ENCODE peak calls at places on chromosomes 3 and 15, in four cellular contexts. R is spleen; U is foreskin fibroblast; G is activated CD4-positive, alpha-beta T cell treated with anti-CD3 and anti-CD28 coated beads for 48 hours. V is an unnamed sample.

GRCh38 chr3:175211481-175211880 is 352.3 kb downstream of the NAALADL2 start:
- DNase-seq in R (no peak), U (no peak), G (no peak), V (no peak)

GRCh38 chr3:122055215-122055614 is at the start of gene CD86:
- DNase-seq in R (no peak), U (no peak), G (no peak), V (no peak)

GRCh38 chr3:172312006-172312405 is 136.2 kb downstream of the GHSR start:
- DNase-seq in R (no peak), U (no peak), G (no peak), V (no peak)

GRCh38 chr3:184815046-184815930 is 3.3 kb downstream of the VPS8 start:
- DNase-seq in R (no peak), U (peak), G (peak), V (no peak)

GRCh38 chr3:181838940-181839914 is 127.5 kb downstream of the SOX2 start:
- DNase-seq in R (no peak), U (no peak), G (no peak), V (peak)

GRCh38 chr3:161372321-161373260 is 1.3 kb upstream of the SPTSSB start:
- DNase-seq in R (peak), U (peak), G (peak), V (peak)

GRCh38 chr15:59206623-59207183 is at the start of gene LDHAL6B:
- DNase-seq in R (no peak), U (no peak), G (no peak), V (no peak)

GRCh38 chr15:76330281-76330680 is 6.3 kb upstream of the ISL2 start:
- DNase-seq in R (no peak), U (peak), G (no peak), V (peak)

GRCh38 chr3:47010050-47010712 is 30.7 kb downstream of the NBEAL2 start:
- DNase-seq in R (peak), U (peak), G (no peak), V (no peak)

GRCh38 chr3:23701711-23702110 is 104.0 kb upstream of the UBE2E1 start:
- DNase-seq in R (no peak), U (no peak), G (no peak), V (no peak)

GRCh38 chr3:167820114-167820865 is 84.8 kb downstream of the SERPINI1 start:
- DNase-seq in R (no peak), U (no peak), G (no peak), V (no peak)

GRCh38 chr3:114214542-114215341 is 22.6 kb downstream of the ZNF80 start:
- DNase-seq in R (no peak), U (no peak), G (peak), V (no peak)

GRCh38 chr3:94249491-94250079 is 186.7 kb downstream of the NSUN3 start:
- DNase-seq in R (peak), U (peak), G (peak), V (peak)

GRCh38 chr15:82536409-82537350 is 3.6 kb downstream of the RPS17 start:
- DNase-seq in R (no peak), U (no peak), G (no peak), V (no peak)

GRCh38 chr15:100691321-100691720 is 88.9 kb downstream of the ASB7 start:
- DNase-seq in R (no peak), U (no peak), G (no peak), V (no peak)

GRCh38 chr3:2706836-2707210 is 403.4 kb downstream of the IL5RA start:
- DNase-seq in R (no peak), U (no peak), G (no peak), V (no peak)

GRCh38 chr3:94568041-94568440 is 505.2 kb downstream of the NSUN3 start:
- DNase-seq in R (no peak), U (no peak), G (no peak), V (no peak)

GRCh38 chr3:50204804-50205718 is at the start of gene SLC38A3:
- DNase-seq in R (no peak), U (no peak), G (peak), V (no peak)

GRCh38 chr3:184423567-184423966 is 43.7 kb downstream of the CHRD start:
- DNase-seq in R (no peak), U (no peak), G (no peak), V (no peak)

GRCh38 chr3:11445883-11446282 is 173.7 kb downstream of the ATG7 start:
- DNase-seq in R (no peak), U (peak), G (no peak), V (no peak)

GRCh38 chr3:178421069-178421468 is 115.2 kb upstream of the KCNMB2 start:
- DNase-seq in R (no peak), U (no peak), G (no peak), V (no peak)

GRCh38 chr3:111845996-111846395 is 13.1 kb upstream of the PHLDB2 start:
- DNase-seq in R (no peak), U (peak), G (no peak), V (no peak)

GRCh38 chr3:32510075-32510724 is 7.5 kb upstream of the CMTM6 start:
- DNase-seq in R (no peak), U (peak), G (peak), V (peak)

GRCh38 chr15:68211656-68212320 is 6.7 kb upstream of the CALML4 start:
- DNase-seq in R (peak), U (no peak), G (no peak), V (no peak)

GRCh38 chr3:160225181-160226025 is at the start of gene C3orf80:
- DNase-seq in R (peak), U (peak), G (peak), V (peak)

GRCh38 chr3:24145481-24145880 is 200.4 kb downstream of the NR1D2 start:
- DNase-seq in R (no peak), U (no peak), G (no peak), V (no peak)

GRCh38 chr15:69454953-69455352 is 2.3 kb downstream of the RPLP1 start:
- DNase-seq in R (no peak), U (no peak), G (no peak), V (no peak)

GRCh38 chr15:34679326-34679725 is 75.5 kb downstream of the GJD2 start:
- DNase-seq in R (no peak), U (peak), G (no peak), V (no peak)

GRCh38 chr15:25469377-25469776 is 30.6 kb upstream of the UBE3A start:
- DNase-seq in R (no peak), U (peak), G (no peak), V (peak)

GRCh38 chr15:95394186-95395067 is 936.1 kb upstream of the NR2F2 start:
- DNase-seq in R (no peak), U (no peak), G (no peak), V (no peak)

GRCh38 chr3:124419303-124419702 is 310.9 kb upstream of the UMPS start:
- DNase-seq in R (no peak), U (no peak), G (no peak), V (no peak)

GRCh38 chr3:41163399-41163798 is 35.9 kb upstream of the CTNNB1 start:
- DNase-seq in R (no peak), U (no peak), G (no peak), V (no peak)

GRCh38 chr3:193522473-193522872 is 32.2 kb downstream of the ATP13A4 start:
- DNase-seq in R (no peak), U (no peak), G (no peak), V (no peak)

GRCh38 chr3:64717872-64718613 is 30.2 kb upstream of the ADAMTS9 start:
- DNase-seq in R (no peak), U (no peak), G (no peak), V (no peak)

GRCh38 chr15:61441901-61442300 is 212.8 kb upstream of the RORA start:
- DNase-seq in R (no peak), U (no peak), G (no peak), V (no peak)